ENCODE peak calls at places on chromosomes 11 and 22, in five cellular contexts. O is cardiac muscle cell, H is body of pancreas, B is gastrocnemius medialis, M is coronary artery. W is an unnamed sample.

GRCh38 chr11:71568707-71569349 is 3.5 kb downstream of the KRTAP5-10 start:
- DNase-seq in B (no peak), H (peak; percentile 40), O (no peak), M (no peak), W (no peak)

GRCh38 chr22:49825944-49826602 is 1.6 kb downstream of the BRD1 start:
- DNase-seq in O (no peak), B (no peak), M (no peak), H (no peak), W (no peak)

GRCh38 chr11:36702330-36703054 is 104.5 kb upstream of the RAG2 start:
- DNase-seq in H (peak; percentile 61), M (no peak), B (no peak), O (peak; percentile 70), W (no peak)

GRCh38 chr11:27058456-27058855 is 17.8 kb downstream of the BBOX1 start:
- DNase-seq in M (no peak), B (no peak), O (no peak), H (no peak), W (no peak)

GRCh38 chr11:2921261-2921660 is 8.0 kb downstream of the PHLDA2 start:
- DNase-seq in H (no peak), M (no peak), B (no peak), O (no peak), W (no peak)

GRCh38 chr11:15053201-15053685 is 20.1 kb upstream of the CALCB start:
- DNase-seq in H (no peak), B (no peak), O (no peak), M (no peak), W (no peak)

GRCh38 chr11:69157156-69157821 is 1.6 kb downstream of the SMIM38 start:
- DNase-seq in O (no peak), H (peak; percentile 52), M (no peak), B (no peak), W (no peak)

GRCh38 chr11:15801616-15802015 is 554.7 kb downstream of the SOX6 start:
- DNase-seq in M (no peak), O (peak; percentile 5), H (no peak), B (no peak), W (no peak)

GRCh38 chr11:1762537-1763302 is 1.0 kb downstream of the CTSD start:
- DNase-seq in O (no peak), M (no peak), H (peak; percentile 95), B (peak; percentile 90), W (no peak)

GRCh38 chr11:118290923-118291322 is 13.6 kb upstream of the CD3E start:
- DNase-seq in M (no peak), B (no peak), O (peak; percentile 19), H (peak; percentile 73), W (no peak)

GRCh38 chr11:70742553-70743291 is 344.4 kb downstream of the CTTN start:
- DNase-seq in H (peak; percentile 75), M (no peak), B (no peak), O (peak; percentile 84), W (no peak)

GRCh38 chr11:126231725-126232459 is 20.3 kb downstream of the FAM118B start:
- DNase-seq in B (no peak), O (no peak), H (no peak), M (no peak), W (no peak)

GRCh38 chr11:95445746-95446333 is 214.8 kb upstream of the SESN3 start:
- DNase-seq in O (no peak), H (no peak), B (no peak), M (no peak), W (no peak)

GRCh38 chr11:2735053-2735589 is 35.3 kb upstream of the KCNQ1OT1 start:
- DNase-seq in H (no peak), M (no peak), O (no peak), B (no peak), W (no peak)

GRCh38 chr22:31083923-31084810 is 3.0 kb downstream of the SMTN start:
- DNase-seq in O (no peak), M (peak; percentile 75), B (no peak), H (no peak), W (no peak)

GRCh38 chr11:77726524-77726923 is 88.9 kb upstream of the CLNS1A start:
- DNase-seq in B (no peak), M (no peak), O (no peak), H (no peak), W (no peak)

GRCh38 chr11:110337570-110338193 is 41.3 kb upstream of the RDX start:
- DNase-seq in M (no peak), O (no peak), B (no peak), H (peak; percentile 31), W (no peak)

GRCh38 chr11:66230978-66231377 is 37.5 kb upstream of the RAB1B start:
- DNase-seq in B (no peak), H (no peak), M (no peak), O (no peak), W (no peak)
- TF ChIP-seq CTCF in B (no peak), H (no peak), M (no peak), O (no peak), W (no peak)

DNA sequence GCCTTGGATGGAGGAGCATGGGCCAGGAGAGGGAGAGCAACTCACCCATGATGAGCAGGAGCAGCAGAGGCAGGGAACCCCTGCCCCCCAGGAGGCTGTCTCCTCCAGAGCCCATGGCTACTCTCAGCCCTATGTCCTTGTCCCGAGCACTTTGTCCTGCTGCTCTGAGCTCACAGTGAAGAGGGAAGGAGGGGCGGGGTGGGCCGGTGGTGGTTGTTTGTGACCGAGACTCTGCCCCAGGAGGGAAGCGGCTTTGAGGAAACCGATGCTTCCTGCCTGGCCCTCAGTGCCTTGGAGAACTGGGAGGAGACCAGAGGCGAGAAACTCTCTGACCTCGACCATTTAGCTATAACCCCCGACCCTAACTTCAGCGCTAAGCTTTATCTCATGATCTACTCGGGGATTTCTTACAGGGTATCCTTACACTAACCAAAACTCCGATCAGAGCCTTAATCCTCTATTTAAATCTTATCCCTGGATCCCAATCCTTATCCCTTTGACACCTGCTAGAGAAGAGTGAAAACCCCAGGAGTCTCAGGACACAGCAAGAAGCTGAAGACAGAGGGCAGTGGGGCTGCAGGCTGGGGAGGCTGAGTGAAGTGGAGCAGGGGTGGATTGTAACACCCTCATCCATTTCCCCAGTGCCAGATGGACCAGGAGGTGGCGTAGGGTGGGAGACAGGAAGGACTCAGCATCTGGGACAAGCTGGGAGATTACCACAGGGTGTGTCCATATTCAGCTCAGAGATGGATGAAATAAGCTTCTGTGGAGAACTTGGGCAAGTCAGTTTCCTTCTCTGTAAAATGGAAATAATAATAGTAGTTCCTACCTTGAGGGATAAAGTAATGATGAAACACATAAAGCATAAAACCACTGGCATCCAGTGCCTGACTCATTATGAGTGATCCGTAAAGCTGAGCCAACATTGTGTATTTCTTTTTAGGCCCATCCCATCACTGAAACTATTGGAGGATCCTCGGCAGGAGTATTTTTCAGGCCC is at the start of gene ROBO4:
- DNase-seq in M (peak; percentile 72), O (no peak), H (no peak), B (no peak), W (peak; percentile 81)
- TF ChIP-seq CTCF in M (no peak), O (peak; percentile 16), H (no peak), B (no peak), W (no peak)

DNA sequence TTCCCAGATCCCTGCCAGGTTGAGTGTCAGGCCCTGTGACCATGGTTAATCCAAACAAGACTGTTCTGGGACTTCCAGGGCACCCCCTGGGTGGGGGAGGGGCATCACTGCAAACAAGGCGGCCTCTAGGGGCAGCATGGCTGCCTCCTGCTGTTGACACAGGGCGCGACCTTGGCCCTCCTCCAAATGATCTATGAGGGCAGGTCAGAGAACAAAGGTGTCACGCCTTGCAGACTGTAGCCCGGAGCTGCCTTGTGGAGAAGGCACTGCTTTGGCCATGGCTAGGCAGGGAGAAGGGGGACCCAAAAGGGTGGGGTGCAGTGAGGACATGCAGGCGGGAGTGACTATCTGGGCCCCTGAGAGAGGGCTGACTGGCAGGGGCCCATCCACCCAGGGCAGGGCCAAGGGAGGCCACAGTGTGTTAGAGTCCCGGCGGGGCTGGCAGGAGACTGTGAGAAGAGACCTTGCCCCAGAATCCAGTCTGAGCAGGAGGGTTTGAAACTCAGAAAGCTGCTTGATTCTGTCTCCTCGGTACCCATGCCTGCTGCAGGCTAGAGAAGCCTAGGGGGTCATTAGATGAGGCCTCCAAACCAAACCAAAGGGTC is 35.6 kb downstream of the KCNC1 start:
- DNase-seq in M (no peak), O (peak; percentile 6), H (peak; percentile 58), B (no peak), W (no peak)
- TF ChIP-seq CTCF in M (no peak), O (peak; percentile 13), H (no peak), B (no peak), W (no peak)

DNA sequence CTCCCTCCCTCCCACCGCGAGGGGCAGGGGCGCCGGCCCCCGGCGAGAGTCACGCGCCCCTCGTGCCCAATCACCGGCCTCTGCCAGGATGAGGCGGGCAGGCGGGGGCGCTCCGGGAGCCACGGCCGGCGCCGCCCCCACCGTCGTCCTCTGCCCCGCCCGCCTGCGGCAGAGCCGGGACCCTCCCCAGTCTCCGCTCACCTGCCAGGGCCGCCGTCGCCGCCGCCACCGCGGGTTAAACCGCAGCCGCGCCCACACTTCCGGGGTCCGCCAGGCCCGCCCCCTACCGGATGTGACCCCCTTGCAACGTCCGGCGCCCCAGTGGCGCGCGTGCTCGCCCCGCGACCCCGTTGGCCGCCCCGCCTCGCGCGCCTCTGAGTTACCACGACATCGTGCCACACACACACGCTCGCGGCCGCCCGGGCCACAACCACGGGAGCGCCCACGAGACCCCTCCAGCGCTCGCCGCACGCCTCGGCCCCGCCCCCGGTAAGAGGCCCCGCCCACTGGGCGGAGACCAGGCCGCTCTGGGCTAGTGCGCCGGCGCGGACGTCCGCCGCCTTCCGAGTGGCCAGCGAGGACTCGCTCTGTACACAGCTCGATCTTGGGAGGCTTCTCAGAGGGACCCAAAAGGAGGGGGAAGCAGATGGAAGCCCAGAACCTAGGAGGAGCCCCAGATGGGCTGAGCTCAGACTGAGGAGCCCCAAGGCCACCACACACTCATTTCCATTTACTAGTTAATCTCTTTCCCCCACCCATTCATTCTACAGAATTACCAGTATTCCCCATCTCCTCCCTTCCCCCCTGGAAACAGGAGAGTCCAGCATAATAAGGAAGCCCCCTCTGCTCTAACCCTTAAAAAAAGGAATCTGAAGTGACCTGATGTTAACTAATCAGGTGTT is at the start of gene VPS37C:
- DNase-seq in B (peak; percentile 67), O (peak; percentile 91), M (peak; percentile 95), H (peak; percentile 88), W (peak; percentile 98)
- TF ChIP-seq CTCF in B (no peak), O (no peak), M (peak; percentile 23), H (no peak), W (peak; percentile 37)

GRCh38 chr22:22709719-22710445 is 65.5 kb downstream of the GGTLC2 start:
- DNase-seq in O (no peak), H (no peak), M (peak; percentile 35), B (no peak), W (peak; percentile 74)
- TF ChIP-seq CTCF in O (peak; percentile 30), H (peak; percentile 41), M (no peak), B (no peak), W (no peak)

GRCh38 chr22:42072606-42073330 is 1.3 kb upstream of the PHETA2 start:
- DNase-seq in M (no peak), H (no peak), B (no peak), O (peak; percentile 66), W (no peak)
- TF ChIP-seq CTCF in M (no peak), H (no peak), B (no peak), O (no peak), W (no peak)